ENCODE peak calls at places on chromosomes 1 and 21, in nine cellular contexts. A, W, S, D, I, E, Y, Q and G are unnamed samples.

GRCh38 chr1:90384152-90384650 is 332.9 kb downstream of the BARHL2 start:
- DNase-seq in A (no peak), W (no peak), S (no peak), D (no peak), I (no peak), E (no peak), Y (no peak), Q (no peak), G (no peak)

GRCh38 chr1:25257176-25257575 is 9.9 kb upstream of the RSRP1 start:
- DNase-seq in A (no peak), W (no peak), S (peak; percentile 46), D (no peak), I (no peak), E (no peak), Y (no peak), Q (no peak), G (no peak)

GRCh38 chr1:209409786-209410185 is 173.7 kb upstream of the CAMK1G start:
- DNase-seq in A (no peak), W (peak; percentile 90), S (peak; percentile 70), D (no peak), I (no peak), E (no peak), Y (no peak), Q (no peak), G (peak; percentile 96)

GRCh38 chr1:160228431-160228830 is 23.2 kb downstream of the PEA15 start:
- DNase-seq in A (no peak), W (no peak), S (no peak), D (no peak), I (no peak), E (no peak), Y (no peak), Q (no peak), G (no peak)

GRCh38 chr1:29410476-29410875 is 174.2 kb downstream of the PTPRU start:
- DNase-seq in A (no peak), W (no peak), S (no peak), D (no peak), I (no peak), E (no peak), Y (no peak), Q (no peak), G (peak; percentile 61)

GRCh38 chr1:111770916-111771315 is 15.2 kb downstream of the DDX20 start:
- DNase-seq in A (no peak), W (no peak), S (no peak), D (no peak), I (no peak), E (no peak), Y (no peak), Q (no peak), G (no peak)

GRCh38 chr21:28554660-28555475 is 437.8 kb downstream of the LTN1 start:
- DNase-seq in A (no peak), W (peak; percentile 68), S (no peak), D (no peak), I (no peak), E (no peak), Y (no peak), Q (no peak), G (no peak)

GRCh38 chr21:28633803-28634572 is 358.7 kb downstream of the LTN1 start:
- DNase-seq in A (no peak), W (peak; percentile 90), S (peak; percentile 73), D (no peak), I (no peak), E (peak; percentile 76), Y (peak; percentile 30), Q (peak; percentile 45), G (peak; percentile 95)

GRCh38 chr1:26010800-26011199 is 10.8 kb upstream of the EXTL1 start:
- DNase-seq in A (no peak), W (no peak), S (no peak), D (no peak), I (no peak), E (no peak), Y (no peak), Q (no peak), G (no peak)

GRCh38 chr1:39129514-39129913 is 75.0 kb upstream of the MACF1 start:
- DNase-seq in A (no peak), W (no peak), S (peak; percentile 64), D (peak; percentile 13), I (no peak), E (no peak), Y (no peak), Q (no peak), G (no peak)

GRCh38 chr1:201916649-201917249 is 28.1 kb downstream of the SHISA4 start:
- DNase-seq in A (peak; percentile 48), W (peak; percentile 87), S (peak; percentile 92), D (no peak), I (no peak), E (peak; percentile 89), Y (peak; percentile 66), Q (peak; percentile 97), G (no peak)

GRCh38 chr1:25117233-25117823 is 115.0 kb downstream of the SYF2 start:
- DNase-seq in A (peak; percentile 69), W (no peak), S (no peak), D (peak; percentile 70), I (no peak), E (no peak), Y (no peak), Q (no peak), G (peak; percentile 9)

GRCh38 chr1:6414443-6414844 is 5.3 kb downstream of the HES2 start:
- DNase-seq in A (peak; percentile 67), W (no peak), S (peak; percentile 70), D (peak; percentile 43), I (no peak), E (no peak), Y (no peak), Q (no peak), G (peak; percentile 100)

GRCh38 chr1:18373882-18374493 is 106.7 kb upstream of the KLHDC7A start:
- DNase-seq in A (peak; percentile 48), W (no peak), S (no peak), D (peak; percentile 26), I (no peak), E (no peak), Y (no peak), Q (no peak), G (no peak)
- TF ChIP-seq CTCF in A (peak; percentile 38), W (no peak), S (no peak), D (peak; percentile 80), I (no peak), E (peak; percentile 14), Y (no peak), Q (no peak), G (peak; percentile 17)

DNA sequence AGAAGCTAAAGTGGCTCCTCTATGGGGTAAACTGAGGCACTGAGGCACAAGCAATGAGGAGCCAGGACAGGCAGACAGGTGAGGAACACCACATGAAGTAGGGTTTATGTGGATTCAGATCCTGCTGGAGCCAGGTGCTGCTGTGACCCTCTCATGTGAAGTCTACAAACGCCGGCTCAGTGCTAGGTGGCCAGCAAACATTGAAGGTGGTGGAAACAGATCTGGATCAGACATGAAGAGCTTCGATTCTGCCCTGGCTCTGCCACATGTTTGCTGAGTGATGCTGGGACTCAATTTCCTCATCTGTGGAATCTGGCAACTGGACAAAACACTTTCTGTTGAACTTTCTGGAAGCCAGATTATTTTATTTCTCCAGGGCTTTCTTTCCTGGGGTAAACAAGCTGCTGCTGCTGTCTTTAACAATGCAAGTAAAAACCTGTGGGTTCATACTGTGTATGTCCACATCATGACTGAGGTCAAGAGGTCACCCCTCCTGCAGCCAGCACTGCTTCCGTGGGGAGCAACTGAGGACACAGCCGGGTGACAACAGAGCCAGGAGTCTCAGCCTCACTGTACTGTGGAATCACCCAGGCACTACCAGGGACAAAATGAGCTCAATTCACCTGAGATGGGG is 33.3 kb downstream of the HMGB4 start:
- DNase-seq in A (no peak), W (no peak), S (no peak), D (no peak), I (no peak), E (peak; percentile 57), Y (no peak), Q (peak; percentile 31), G (no peak)
- TF ChIP-seq CTCF in A (no peak), W (no peak), S (no peak), D (no peak), I (no peak), E (no peak), Y (no peak), Q (no peak), G (no peak)

DNA sequence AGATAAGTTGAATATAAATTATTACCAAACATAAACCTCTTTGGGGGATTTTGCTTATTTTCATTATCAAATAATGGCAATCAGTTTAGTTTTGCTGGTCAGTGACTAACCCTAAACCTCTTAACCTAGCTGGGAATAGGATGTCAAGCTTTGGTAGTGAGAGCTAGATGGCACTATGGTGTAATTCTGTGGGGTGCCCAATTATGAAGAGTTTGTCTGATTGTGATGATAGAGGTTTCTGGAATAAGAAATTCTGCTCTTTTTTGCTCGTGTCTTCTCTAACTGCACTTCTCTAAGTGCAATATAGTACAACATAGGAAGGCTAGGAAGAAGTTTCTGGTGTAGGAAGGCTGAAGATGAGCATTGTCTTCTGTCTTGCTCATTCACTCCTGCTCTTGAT is 59.8 kb downstream of the XCL1 start:
- DNase-seq in A (no peak), W (no peak), S (peak; percentile 26), D (no peak), I (no peak), E (no peak), Y (no peak), Q (no peak), G (peak; percentile 81)
- TF ChIP-seq CTCF in A (no peak), W (no peak), S (no peak), D (no peak), I (no peak), E (peak; percentile 57), Y (no peak), Q (no peak), G (peak; percentile 75)

GRCh38 chr1:109877320-109877771 is 33.3 kb upstream of the CSF1 start:
- DNase-seq in A (peak; percentile 36), W (peak; percentile 84), S (peak; percentile 96), D (no peak), I (no peak), E (peak; percentile 84), Y (peak; percentile 62), Q (peak; percentile 77), G (peak; percentile 71)
- TF ChIP-seq CTCF in A (no peak), W (peak; percentile 52), S (peak; percentile 41), D (no peak), I (no peak), E (peak; percentile 32), Y (no peak), Q (peak; percentile 33), G (no peak)

GRCh38 chr1:88250915-88251314 is 433.2 kb upstream of the PKN2 start:
- DNase-seq in A (no peak), W (no peak), S (no peak), D (no peak), I (no peak), E (no peak), Y (no peak), Q (no peak), G (no peak)
- TF ChIP-seq CTCF in A (no peak), W (no peak), S (no peak), D (no peak), I (no peak), E (no peak), Y (no peak), Q (no peak), G (no peak)